ENCODE peak calls at places on chromosomes 16 and 17, in six cellular contexts. One of them, this sample, is unnamed.
A peak's percentile ranks its signal among the peaks of the same experiment; 100 is the strongest.

GRCh38 chr16:65713409-65713808 is 591.5 kb upstream of the CDH11 start:
- DNase-seq in cardiac muscle cell: no peak
- DNase-seq in transverse colon: no peak
- DNase-seq in GM12878: no peak
- DNase-seq in fibroblast of mammary gland: no peak
- DNase-seq in thoracic aorta: no peak
- DNase-seq in this sample: no peak

GRCh38 chr17:60141111-60142018 is 8.4 kb upstream of the CA4 start:
- DNase-seq in cardiac muscle cell: peak; percentile 34
- DNase-seq in transverse colon: no peak
- DNase-seq in GM12878: no peak
- DNase-seq in fibroblast of mammary gland: no peak
- DNase-seq in thoracic aorta: no peak
- DNase-seq in this sample: no peak

GRCh38 chr17:36503456-36504155 is 17.1 kb downstream of the ZNHIT3 start:
- DNase-seq in cardiac muscle cell: peak; percentile 52
- DNase-seq in transverse colon: no peak
- DNase-seq in GM12878: no peak
- DNase-seq in fibroblast of mammary gland: no peak
- DNase-seq in thoracic aorta: no peak
- DNase-seq in this sample: no peak

GRCh38 chr17:75392559-75392958 is 12.9 kb downstream of the GRB2 start:
- DNase-seq in cardiac muscle cell: no peak
- DNase-seq in transverse colon: no peak
- DNase-seq in GM12878: no peak
- DNase-seq in fibroblast of mammary gland: no peak
- DNase-seq in thoracic aorta: no peak
- DNase-seq in this sample: no peak

GRCh38 chr16:87409153-87409552 is 17.0 kb downstream of the MAP1LC3B start:
- DNase-seq in cardiac muscle cell: no peak
- DNase-seq in transverse colon: no peak
- DNase-seq in GM12878: no peak
- DNase-seq in fibroblast of mammary gland: no peak
- DNase-seq in thoracic aorta: no peak
- DNase-seq in this sample: no peak

GRCh38 chr17:74119960-74120359 is 83.5 kb upstream of the RPL38 start:
- DNase-seq in cardiac muscle cell: no peak
- DNase-seq in transverse colon: no peak
- DNase-seq in GM12878: no peak
- DNase-seq in fibroblast of mammary gland: no peak
- DNase-seq in thoracic aorta: no peak
- DNase-seq in this sample: no peak

GRCh38 chr16:31093132-31093703 is 1.4 kb downstream of the VKORC1 start:
- DNase-seq in cardiac muscle cell: peak; percentile 10
- DNase-seq in transverse colon: peak; percentile 33
- DNase-seq in GM12878: no peak
- DNase-seq in fibroblast of mammary gland: peak; percentile 64
- DNase-seq in thoracic aorta: no peak
- DNase-seq in this sample: no peak

GRCh38 chr16:4264546-4264945 is 8.3 kb downstream of the TFAP4 start:
- DNase-seq in cardiac muscle cell: no peak
- DNase-seq in transverse colon: peak; percentile 17
- DNase-seq in GM12878: no peak
- DNase-seq in fibroblast of mammary gland: peak; percentile 21
- DNase-seq in thoracic aorta: no peak
- DNase-seq in this sample: no peak

GRCh38 chr16:24670623-24671454 is 58.6 kb upstream of the TNRC6A start:
- DNase-seq in cardiac muscle cell: peak; percentile 80
- DNase-seq in transverse colon: peak; percentile 29
- DNase-seq in GM12878: no peak
- DNase-seq in fibroblast of mammary gland: peak; percentile 92
- DNase-seq in thoracic aorta: peak; percentile 60
- DNase-seq in this sample: peak; percentile 37

GRCh38 chr16:35562471-35562870 is 2103.1 kb downstream of the TP53TG3F start:
- DNase-seq in cardiac muscle cell: no peak
- DNase-seq in transverse colon: no peak
- DNase-seq in GM12878: no peak
- DNase-seq in fibroblast of mammary gland: no peak
- DNase-seq in thoracic aorta: no peak
- DNase-seq in this sample: no peak

GRCh38 chr16:85181739-85182129 is 69.5 kb upstream of the CIBAR2 start:
- DNase-seq in cardiac muscle cell: no peak
- DNase-seq in transverse colon: no peak
- DNase-seq in GM12878: no peak
- DNase-seq in fibroblast of mammary gland: no peak
- DNase-seq in thoracic aorta: no peak
- DNase-seq in this sample: no peak

GRCh38 chr17:80330276-80330675 is 69.6 kb downstream of the RNF213 start:
- DNase-seq in cardiac muscle cell: no peak
- DNase-seq in transverse colon: no peak
- DNase-seq in GM12878: no peak
- DNase-seq in fibroblast of mammary gland: no peak
- DNase-seq in thoracic aorta: no peak
- DNase-seq in this sample: no peak

GRCh38 chr17:41231731-41232130 is 518 bp upstream of the KRTAP9-3 start:
- DNase-seq in cardiac muscle cell: no peak
- DNase-seq in transverse colon: no peak
- DNase-seq in GM12878: no peak
- DNase-seq in fibroblast of mammary gland: no peak
- DNase-seq in thoracic aorta: no peak
- DNase-seq in this sample: no peak

GRCh38 chr17:41230094-41230493 is 2.2 kb upstream of the KRTAP9-3 start:
- DNase-seq in cardiac muscle cell: no peak
- DNase-seq in transverse colon: no peak
- DNase-seq in GM12878: no peak
- DNase-seq in fibroblast of mammary gland: no peak
- DNase-seq in thoracic aorta: no peak
- DNase-seq in this sample: no peak

GRCh38 chr17:41223821-41224220 is 2.6 kb upstream of the KRTAP9-2 start:
- DNase-seq in cardiac muscle cell: no peak
- DNase-seq in transverse colon: no peak
- DNase-seq in GM12878: no peak
- DNase-seq in fibroblast of mammary gland: peak; percentile 4
- DNase-seq in thoracic aorta: no peak
- DNase-seq in this sample: no peak

GRCh38 chr17:41226051-41226450 is 397 bp upstream of the KRTAP9-2 start:
- DNase-seq in cardiac muscle cell: no peak
- DNase-seq in transverse colon: no peak
- DNase-seq in GM12878: no peak
- DNase-seq in fibroblast of mammary gland: no peak
- DNase-seq in thoracic aorta: no peak
- DNase-seq in this sample: no peak
- H3K4me3 ChIP-seq in cardiac muscle cell: no peak overlapping the region
- H3K4me3 ChIP-seq in transverse colon: no peak overlapping the region
- H3K4me3 ChIP-seq in GM12878: no peak overlapping the region
- H3K4me3 ChIP-seq in fibroblast of mammary gland: no peak overlapping the region
- H3K4me3 ChIP-seq in thoracic aorta: no peak overlapping the region
- H3K4me3 ChIP-seq in this sample: no peak overlapping the region

GRCh38 chr17:82933911-82934310 is 94.1 kb upstream of the ZNF750 start:
- DNase-seq in cardiac muscle cell: no peak
- DNase-seq in transverse colon: peak; percentile 5
- DNase-seq in GM12878: no peak
- DNase-seq in fibroblast of mammary gland: no peak
- DNase-seq in thoracic aorta: no peak
- DNase-seq in this sample: no peak
- TF ChIP-seq CTCF in cardiac muscle cell: no peak
- TF ChIP-seq CTCF in transverse colon: no peak
- TF ChIP-seq CTCF in GM12878: no peak
- TF ChIP-seq CTCF in fibroblast of mammary gland: no peak
- TF ChIP-seq CTCF in thoracic aorta: no peak
- TF ChIP-seq CTCF in this sample: no peak

GRCh38 chr17:28735242-28735722 is 6.7 kb downstream of the NEK8 start:
- DNase-seq in cardiac muscle cell: no peak
- DNase-seq in transverse colon: no peak
- DNase-seq in GM12878: no peak
- DNase-seq in fibroblast of mammary gland: no peak
- DNase-seq in thoracic aorta: no peak
- DNase-seq in this sample: no peak
- H3K4me3 ChIP-seq in cardiac muscle cell: no peak overlapping the region
- H3K4me3 ChIP-seq in transverse colon: no peak overlapping the region
- H3K4me3 ChIP-seq in GM12878: no peak overlapping the region
- H3K4me3 ChIP-seq in fibroblast of mammary gland: no peak overlapping the region
- H3K4me3 ChIP-seq in thoracic aorta: no peak overlapping the region
- H3K4me3 ChIP-seq in this sample: no peak overlapping the region

DNA sequence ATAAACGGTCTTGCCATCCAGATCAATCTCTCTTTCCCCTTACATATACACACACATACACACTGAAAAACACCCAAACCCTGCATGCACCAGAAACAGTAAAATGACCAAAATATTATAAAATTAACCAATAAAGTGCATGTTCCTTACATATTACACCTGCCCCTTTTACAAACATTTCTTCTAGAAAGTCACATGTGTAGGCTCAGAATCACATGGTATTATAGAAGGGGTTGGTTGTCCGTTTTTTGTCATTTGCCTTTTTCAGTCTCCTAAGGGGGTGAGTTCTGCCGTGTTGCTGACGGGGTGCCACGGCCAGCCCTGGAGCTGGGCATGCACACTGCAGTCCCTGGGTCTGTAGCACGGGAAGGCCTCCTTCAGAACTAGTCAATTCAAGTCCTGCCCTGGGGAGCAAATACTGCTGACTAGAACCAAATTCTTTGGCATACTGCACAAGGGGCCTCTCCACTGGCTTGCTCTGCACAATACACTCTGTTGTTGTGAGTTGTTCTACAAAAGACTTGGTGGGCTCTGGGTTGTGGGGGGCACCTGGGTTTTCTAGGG is 8.0 kb upstream of the CORO6 start:
- DNase-seq in cardiac muscle cell: no peak
- DNase-seq in transverse colon: no peak
- DNase-seq in GM12878: no peak
- DNase-seq in fibroblast of mammary gland: no peak
- DNase-seq in thoracic aorta: no peak
- DNase-seq in this sample: no peak
- TF ChIP-seq CTCF in cardiac muscle cell: no peak
- TF ChIP-seq CTCF in transverse colon: no peak
- TF ChIP-seq CTCF in GM12878: no peak
- TF ChIP-seq CTCF in fibroblast of mammary gland: no peak
- TF ChIP-seq CTCF in thoracic aorta: no peak
- TF ChIP-seq CTCF in this sample: no peak

GRCh38 chr16:68083861-68084503 is 1.2 kb upstream of the NFATC3 start:
- DNase-seq in cardiac muscle cell: peak; percentile 28
- DNase-seq in transverse colon: no peak
- DNase-seq in GM12878: no peak
- DNase-seq in fibroblast of mammary gland: peak; percentile 46
- DNase-seq in thoracic aorta: no peak
- DNase-seq in this sample: no peak
- H3K4me3 ChIP-seq in cardiac muscle cell: peak overlapping the region; percentile 45
- H3K4me3 ChIP-seq in transverse colon: no peak overlapping the region
- H3K4me3 ChIP-seq in GM12878: peak overlapping the region; percentile 89
- H3K4me3 ChIP-seq in fibroblast of mammary gland: peak overlapping the region; percentile 59
- H3K4me3 ChIP-seq in thoracic aorta: peak overlapping the region; percentile 90
- H3K4me3 ChIP-seq in this sample: no peak overlapping the region

GRCh38 chr16:68081796-68082567 is 3.2 kb upstream of the NFATC3 start:
- DNase-seq in cardiac muscle cell: no peak
- DNase-seq in transverse colon: no peak
- DNase-seq in GM12878: no peak
- DNase-seq in fibroblast of mammary gland: no peak
- DNase-seq in thoracic aorta: no peak
- DNase-seq in this sample: no peak

GRCh38 chr16:68077866-68078725 is 7.1 kb upstream of the NFATC3 start:
- DNase-seq in cardiac muscle cell: no peak
- DNase-seq in transverse colon: no peak
- DNase-seq in GM12878: no peak
- DNase-seq in fibroblast of mammary gland: no peak
- DNase-seq in thoracic aorta: no peak
- DNase-seq in this sample: no peak

GRCh38 chr16:68082596-68083238 is 2.5 kb upstream of the NFATC3 start:
- DNase-seq in cardiac muscle cell: no peak
- DNase-seq in transverse colon: no peak
- DNase-seq in GM12878: no peak
- DNase-seq in fibroblast of mammary gland: no peak
- DNase-seq in thoracic aorta: no peak
- DNase-seq in this sample: no peak

GRCh38 chr16:68078726-68079615 is 6.2 kb upstream of the NFATC3 start:
- DNase-seq in cardiac muscle cell: no peak
- DNase-seq in transverse colon: no peak
- DNase-seq in GM12878: no peak
- DNase-seq in fibroblast of mammary gland: no peak
- DNase-seq in thoracic aorta: no peak
- DNase-seq in this sample: no peak

DNA sequence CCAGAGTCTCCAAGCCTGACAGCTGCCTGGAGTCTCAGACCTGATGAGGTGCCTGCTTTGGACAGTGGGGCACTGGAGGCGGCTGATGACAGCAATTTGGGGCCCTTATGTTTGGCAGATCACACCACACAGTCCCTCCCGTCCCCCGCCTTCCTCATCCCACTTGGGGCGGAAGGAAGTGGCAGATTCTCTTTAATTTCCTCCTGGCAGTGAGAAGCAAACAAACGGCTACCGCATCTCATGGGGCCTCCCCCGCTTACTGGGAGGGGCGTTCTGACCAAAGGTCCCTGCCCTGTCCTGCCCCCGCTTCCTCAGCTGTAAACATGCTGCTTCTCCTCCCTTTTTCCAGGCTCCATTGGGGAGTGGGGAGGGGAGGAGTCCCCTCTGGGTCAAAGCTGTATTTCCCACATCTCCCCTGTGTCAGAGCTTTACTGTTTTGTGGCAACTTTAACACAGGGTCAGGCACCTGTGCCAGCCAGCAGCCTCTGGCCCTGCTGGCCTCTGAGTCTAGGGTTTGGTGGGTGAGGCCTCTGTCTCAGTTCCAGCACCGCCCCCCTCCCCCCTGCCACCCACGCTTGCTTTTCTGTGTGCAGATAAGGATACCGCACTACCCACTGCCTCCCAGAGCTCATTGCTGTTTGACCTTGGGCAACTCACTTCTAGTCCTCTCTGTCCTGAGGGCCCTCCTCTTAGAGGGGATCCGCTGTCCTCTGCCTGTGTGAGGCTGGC is 5.4 kb upstream of the NFATC3 start:
- DNase-seq in cardiac muscle cell: no peak
- DNase-seq in transverse colon: peak; percentile 89
- DNase-seq in GM12878: no peak
- DNase-seq in fibroblast of mammary gland: peak; percentile 68
- DNase-seq in thoracic aorta: no peak
- DNase-seq in this sample: no peak
- TF ChIP-seq CTCF in cardiac muscle cell: no peak
- TF ChIP-seq CTCF in transverse colon: no peak
- TF ChIP-seq CTCF in GM12878: no peak
- TF ChIP-seq CTCF in fibroblast of mammary gland: no peak
- TF ChIP-seq CTCF in thoracic aorta: no peak
- TF ChIP-seq CTCF in this sample: no peak

DNA sequence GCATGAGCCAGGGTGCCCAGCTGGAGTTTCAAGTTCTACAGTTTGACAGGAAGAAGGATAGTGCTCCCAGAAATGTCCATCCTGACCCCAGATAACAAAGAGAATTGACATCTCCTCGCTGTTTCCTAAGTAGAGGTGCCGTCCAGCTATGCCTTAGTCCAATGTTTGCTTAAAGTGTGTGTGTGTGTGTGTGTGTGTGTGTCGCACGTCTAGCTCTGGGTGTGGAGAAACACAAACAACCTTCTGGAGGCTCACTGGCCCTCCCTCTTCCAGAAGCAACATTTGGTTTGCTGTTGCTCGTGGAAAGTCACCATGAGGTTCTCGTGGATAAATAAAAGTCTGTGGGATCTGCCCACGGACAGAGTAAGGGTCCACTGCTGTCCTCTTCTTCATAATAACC is 22.1 kb downstream of the EMP2 start:
- DNase-seq in cardiac muscle cell: no peak
- DNase-seq in transverse colon: no peak
- DNase-seq in GM12878: no peak
- DNase-seq in fibroblast of mammary gland: no peak
- DNase-seq in thoracic aorta: peak; percentile 22
- DNase-seq in this sample: no peak
- H3K4me3 ChIP-seq in cardiac muscle cell: no peak overlapping the region
- H3K4me3 ChIP-seq in transverse colon: no peak overlapping the region
- H3K4me3 ChIP-seq in GM12878: no peak overlapping the region
- H3K4me3 ChIP-seq in fibroblast of mammary gland: peak overlapping the region; percentile 17
- H3K4me3 ChIP-seq in thoracic aorta: peak overlapping the region; percentile 57
- H3K4me3 ChIP-seq in this sample: no peak overlapping the region